ENCODE peak calls at places on chromosomes 12 and 14, in eight cellular contexts. J is neural progenitor cell, H is transverse colon, U is stomach, A is left lung, P is spleen, B is H1, M is PC-9. V is an unnamed sample.

GRCh38 chr14:60349663-60350365 is 100.8 kb downstream of the PPM1A start:
- DNase-seq in A (no peak), H (peak; percentile 16), B (peak; percentile 57), P (no peak), M (no peak), U (peak; percentile 33), J (peak; percentile 75), V (peak; percentile 48)

GRCh38 chr12:64608901-64609542 is 1.3 kb upstream of the RASSF3 start:
- DNase-seq in H (peak; percentile 67), M (peak; percentile 87), J (peak; percentile 33), A (no peak), B (peak; percentile 63), P (no peak), U (no peak), V (peak; percentile 26)

GRCh38 chr12:93813972-93814821 is 137.0 kb downstream of the CRADD start:
- DNase-seq in P (no peak), U (peak; percentile 66), H (peak; percentile 59), B (no peak), J (no peak), M (no peak), A (peak; percentile 77), V (peak; percentile 91)

GRCh38 chr14:31360919-31361662 is 59.3 kb downstream of the HEATR5A start:
- DNase-seq in U (no peak), M (peak; percentile 77), H (no peak), A (no peak), P (no peak), J (no peak), B (no peak), V (no peak)

GRCh38 chr12:52862023-52862422 is 13.2 kb upstream of the KRT78 start:
- DNase-seq in J (no peak), B (no peak), P (no peak), U (no peak), M (peak; percentile 78), A (no peak), H (no peak), V (no peak)

GRCh38 chr12:72692338-72692737 is 420.2 kb downstream of the TRHDE start:
- DNase-seq in A (no peak), U (no peak), H (no peak), P (no peak), J (no peak), M (no peak), B (no peak), V (no peak)

GRCh38 chr14:93752980-93753561 is 35.2 kb downstream of the PRIMA1 start:
- DNase-seq in H (no peak), U (no peak), J (no peak), M (no peak), A (no peak), P (no peak), B (no peak), V (no peak)

GRCh38 chr12:120640840-120641833 is 711 bp downstream of the CABP1 start:
- DNase-seq in M (peak; percentile 44), U (peak; percentile 66), P (peak; percentile 84), H (peak; percentile 66), B (peak; percentile 88), A (peak; percentile 49), J (peak; percentile 93), V (peak; percentile 65)

GRCh38 chr12:38392584-38393144 is 76.1 kb downstream of the ALG10B start:
- DNase-seq in J (no peak), H (no peak), M (peak; percentile 97), B (no peak), P (no peak), A (peak; percentile 31), U (no peak), V (no peak)

GRCh38 chr14:21734457-21735074 is 60.9 kb upstream of the OR4E1 start:
- DNase-seq in M (no peak), P (no peak), B (no peak), U (no peak), H (no peak), A (no peak), J (peak; percentile 78), V (peak; percentile 46)

GRCh38 chr12:131803995-131804521 is 24.1 kb upstream of the MMP17 start:
- DNase-seq in A (no peak), J (no peak), B (no peak), U (no peak), P (no peak), M (no peak), H (peak; percentile 26), V (no peak)

GRCh38 chr12:94712852-94713545 is 62.6 kb upstream of the TMCC3 start:
- DNase-seq in U (no peak), B (no peak), H (no peak), P (no peak), J (no peak), M (no peak), A (no peak), V (no peak)

GRCh38 chr12:111759276-111759675 is 7.5 kb upstream of the ALDH2 start:
- DNase-seq in H (no peak), U (no peak), P (no peak), A (no peak), J (no peak), M (no peak), B (no peak), V (no peak)

GRCh38 chr14:28163261-28163660 is 603.3 kb upstream of the FOXG1 start:
- DNase-seq in B (no peak), H (no peak), A (no peak), U (no peak), M (no peak), P (no peak), J (no peak), V (no peak)
- H3K9me3 ChIP-seq in B (peaks cover 4% of the 10 kb centered on the region), H (no peaks in the 10 kb centered on the region), A (peaks cover 13% of the 10 kb centered on the region), U (no peaks in the 10 kb centered on the region), M (no peaks in the 10 kb centered on the region), P (peaks cover 15% of the 10 kb centered on the region), J (no peaks in the 10 kb centered on the region), V (no peaks in the 10 kb centered on the region)

GRCh38 chr12:82797480-82797879 is 110.8 kb downstream of the TMTC2 start:
- DNase-seq in M (no peak), A (no peak), J (no peak), P (no peak), H (no peak), U (no peak), B (no peak), V (no peak)

GRCh38 chr12:82801951-82802610 is 115.4 kb downstream of the TMTC2 start:
- DNase-seq in B (no peak), M (no peak), P (no peak), J (no peak), U (no peak), A (no peak), H (no peak), V (no peak)

GRCh38 chr12:82804601-82805000 is 117.9 kb downstream of the TMTC2 start:
- DNase-seq in M (no peak), A (no peak), U (no peak), B (no peak), P (no peak), H (no peak), J (no peak), V (no peak)

GRCh38 chr12:82803201-82803600 is 116.5 kb downstream of the TMTC2 start:
- DNase-seq in J (no peak), P (no peak), M (no peak), H (no peak), B (no peak), U (no peak), A (no peak), V (no peak)

GRCh38 chr12:82800185-82800584 is 113.5 kb downstream of the TMTC2 start:
- DNase-seq in U (no peak), P (no peak), A (no peak), H (no peak), J (no peak), M (no peak), B (no peak), V (no peak)
- H3K27ac ChIP-seq in U (no peak overlapping the region), P (no peak overlapping the region), A (no peak overlapping the region), H (no peak overlapping the region), J (no peak overlapping the region), M (no peak overlapping the region), B (no peak overlapping the region), V (no peak overlapping the region)

DNA sequence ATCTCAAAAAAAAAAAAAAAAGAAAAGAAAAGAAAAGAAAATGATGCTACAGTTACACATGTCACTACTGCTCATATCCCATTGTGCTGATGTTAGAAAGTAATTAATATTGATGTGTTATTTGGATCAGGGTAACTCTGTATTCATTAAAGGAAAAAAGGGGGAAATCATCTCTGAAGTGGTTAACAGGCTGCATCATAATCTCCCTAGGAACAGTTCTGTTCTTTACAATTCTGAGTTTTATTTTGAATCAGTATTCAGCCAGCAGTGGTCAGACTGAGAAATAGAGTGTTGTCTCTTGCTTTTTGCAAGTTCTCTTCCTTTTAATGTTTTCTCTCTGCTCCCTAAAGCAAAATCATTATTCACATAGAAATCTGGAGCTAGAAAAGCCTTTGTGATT is 128.6 kb upstream of the CRY1 start:
- DNase-seq in J (no peak), A (no peak), P (no peak), U (no peak), H (no peak), M (no peak), B (no peak), V (no peak)
- H3K4me3 ChIP-seq in J (no peak overlapping the region), A (no peak overlapping the region), P (no peak overlapping the region), U (no peak overlapping the region), H (no peak overlapping the region), M (no peak overlapping the region), B (no peak overlapping the region), V (no peak overlapping the region)

GRCh38 chr12:130615906-130616305 is 100.2 kb downstream of the RIMBP2 start:
- DNase-seq in J (no peak), B (no peak), H (no peak), U (no peak), P (no peak), M (no peak), A (no peak), V (no peak)
- H3K9me3 ChIP-seq in J (no peaks in the 10 kb centered on the region), B (no peaks in the 10 kb centered on the region), H (no peaks in the 10 kb centered on the region), U (no peaks in the 10 kb centered on the region), P (no peaks in the 10 kb centered on the region), M (no peaks in the 10 kb centered on the region), A (no peaks in the 10 kb centered on the region), V (no peaks in the 10 kb centered on the region)

GRCh38 chr12:71691504-71692129 is 5.7 kb downstream of the TMEM19 start:
- DNase-seq in U (peak; percentile 65), M (no peak), J (no peak), A (no peak), B (no peak), H (peak; percentile 37), P (no peak), V (no peak)
- H3K27ac ChIP-seq in U (no peak overlapping the region), M (no peak overlapping the region), J (no peak overlapping the region), A (no peak overlapping the region), B (no peak overlapping the region), H (peak overlapping the region; percentile 94), P (no peak overlapping the region), V (no peak overlapping the region)

DNA sequence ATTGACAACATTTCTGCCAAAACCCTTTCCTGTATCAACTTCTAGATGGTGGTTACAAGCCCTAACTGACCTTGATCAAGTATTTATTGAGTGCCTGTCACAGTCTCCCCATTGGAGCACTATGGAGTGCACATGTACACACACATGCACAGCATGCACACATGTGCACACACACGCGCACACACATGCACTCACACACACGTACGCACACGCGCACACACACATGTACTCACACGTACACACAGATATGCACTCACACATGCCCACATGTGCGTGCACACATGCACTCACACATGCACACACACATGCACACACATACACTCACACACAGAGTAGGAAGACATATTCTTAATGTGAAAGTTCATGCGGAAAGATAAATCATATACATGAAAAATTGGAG is 43.7 kb downstream of the MYRFL start:
- DNase-seq in A (no peak), M (no peak), H (no peak), B (no peak), U (no peak), J (no peak), P (no peak), V (no peak)
- H3K4me3 ChIP-seq in A (no peak overlapping the region), M (no peak overlapping the region), H (no peak overlapping the region), B (no peak overlapping the region), U (no peak overlapping the region), J (no peak overlapping the region), P (no peak overlapping the region), V (no peak overlapping the region)